ENCODE peak calls at places on chromosomes 12 and 14, in ten cellular contexts. X is IMR-90, C is foreskin fibroblast, E is A549, I is Calu3, G is epithelial cell of esophagus, K is osteocyte, A is AG10803, S is left ventricle myocardium inferior, J is WERI-Rb-1. V is an unnamed sample.

GRCh38 chr12:53241623-53242412 is 9.8 kb upstream of the RARG start:
- DNase-seq in S (no peak), C (no peak), I (no peak), E (no peak), K (no peak), J (peak; percentile 98), X (no peak), G (no peak), A (no peak), V (no peak)

GRCh38 chr12:132748319-132748718 is 13.3 kb downstream of the ANKLE2 start:
- DNase-seq in X (no peak), K (no peak), C (no peak), G (no peak), E (no peak), S (no peak), J (no peak), A (no peak), I (no peak), V (no peak)

GRCh38 chr12:114938487-114939210 is 254.7 kb upstream of the TBX3 start:
- DNase-seq in A (no peak), X (no peak), I (no peak), S (no peak), E (no peak), G (no peak), K (no peak), C (no peak), J (no peak), V (no peak)

GRCh38 chr12:26760657-26761293 is 72.2 kb downstream of the ITPR2 start:
- DNase-seq in K (no peak), J (no peak), X (no peak), C (no peak), S (no peak), E (no peak), A (no peak), I (no peak), G (no peak), V (no peak)

GRCh38 chr14:55600784-55601561 is 21.0 kb downstream of the KTN1 start:
- DNase-seq in X (peak; percentile 66), G (peak; percentile 53), K (no peak), I (no peak), C (no peak), A (peak; percentile 52), E (no peak), J (no peak), S (no peak), V (peak; percentile 60)

GRCh38 chr12:51839310-51839943 is 9.1 kb downstream of the FIGNL2 start:
- DNase-seq in C (no peak), G (no peak), S (no peak), X (no peak), J (no peak), E (no peak), A (no peak), K (no peak), I (no peak), V (no peak)

GRCh38 chr14:29458547-29458946 is 469.1 kb downstream of the PRKD1 start:
- DNase-seq in E (no peak), K (no peak), C (no peak), X (no peak), J (no peak), G (peak; percentile 17), A (no peak), I (no peak), S (no peak), V (peak; percentile 14)

GRCh38 chr12:109255377-109255776 is 53.7 kb downstream of the FOXN4 start:
- DNase-seq in K (no peak), J (peak; percentile 58), C (peak; percentile 4), E (no peak), I (no peak), G (peak; percentile 11), S (no peak), A (peak; percentile 32), X (peak; percentile 21), V (no peak)

GRCh38 chr12:130192667-130193345 is 30.5 kb downstream of the FZD10 start:
- DNase-seq in C (no peak), J (peak; percentile 73), G (peak; percentile 16), X (no peak), I (no peak), S (no peak), K (no peak), E (no peak), A (no peak), V (no peak)

GRCh38 chr12:102061096-102061555 is 665 bp downstream of the WASHC3 start:
- DNase-seq in A (peak; percentile 5), E (no peak), X (peak; percentile 1), S (no peak), C (no peak), J (no peak), K (no peak), I (no peak), G (peak; percentile 54), V (no peak)

GRCh38 chr12:9043766-9044165 is 54.4 kb downstream of the KLRG1 start:
- DNase-seq in E (no peak), C (no peak), X (no peak), K (no peak), S (no peak), A (no peak), G (no peak), J (no peak), I (no peak), V (no peak)

GRCh38 chr12:71010143-71010479 is 89.6 kb upstream of the PTPRR start:
- DNase-seq in I (no peak), C (no peak), K (no peak), S (no peak), J (no peak), G (peak; percentile 2), X (no peak), A (no peak), E (no peak), V (no peak)

GRCh38 chr12:65189028-65189718 is 19.8 kb downstream of the LEMD3 start:
- DNase-seq in K (no peak), A (no peak), G (no peak), E (no peak), J (no peak), C (no peak), I (no peak), S (no peak), X (no peak), V (no peak)

DNA sequence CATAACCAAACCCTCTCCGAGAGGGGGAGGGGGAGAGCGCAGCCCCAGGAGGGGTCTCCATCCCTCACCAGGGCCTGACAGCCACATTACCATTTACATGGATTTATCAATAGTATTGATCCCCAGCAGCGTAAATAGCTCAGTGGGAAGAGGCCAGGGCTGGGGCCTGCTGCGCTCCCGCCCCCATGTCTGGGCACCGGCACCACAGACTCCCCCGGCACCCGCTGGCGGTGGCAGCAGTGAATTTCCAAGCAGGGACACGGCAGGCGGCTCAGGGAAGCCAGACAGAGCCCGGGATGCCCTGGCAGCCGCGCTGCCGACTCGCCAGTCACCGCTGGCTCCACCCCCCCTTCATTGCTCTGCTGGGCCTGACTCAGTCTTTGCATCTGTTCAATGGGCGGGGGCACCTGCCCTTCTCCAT is 2.3 kb downstream of the NCOR2 start:
- DNase-seq in E (no peak), X (no peak), A (no peak), C (no peak), J (no peak), I (no peak), G (peak; percentile 36), K (no peak), S (no peak), V (no peak)
- TF ChIP-seq CTCF in E (no peak), X (no peak), A (no peak), C (no peak), J (no peak), I (no peak), G (no peak), K (no peak), S (no peak), V (no peak)

DNA sequence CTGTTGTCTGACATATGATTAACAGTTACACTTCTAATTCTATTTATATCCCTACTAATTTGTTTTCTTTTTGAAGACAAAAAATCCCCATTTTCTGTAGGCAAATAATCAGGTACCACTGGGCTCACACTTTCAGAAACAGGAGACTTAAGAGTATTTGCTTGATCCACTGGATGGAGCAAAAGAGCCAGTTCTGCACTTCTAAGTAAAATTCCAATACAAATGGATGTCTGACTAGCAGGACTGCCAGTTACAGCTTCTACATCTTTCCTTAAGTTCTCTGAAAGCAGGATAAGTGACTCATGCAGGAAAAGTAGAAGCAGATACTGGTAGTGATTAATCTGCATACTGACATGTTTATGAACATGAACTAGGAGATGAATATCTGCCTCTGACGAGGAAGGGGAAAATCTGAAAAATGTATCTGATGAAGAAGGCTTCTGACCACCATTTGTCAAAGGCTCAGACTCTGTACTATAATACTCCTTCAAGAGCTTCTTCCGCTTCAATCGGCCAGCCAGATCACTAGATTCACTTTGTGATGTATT is 73.8 kb upstream of the ANKS1B start:
- DNase-seq in G (peak; percentile 79), J (no peak), X (peak; percentile 96), C (peak; percentile 81), I (no peak), A (peak; percentile 91), K (no peak), E (no peak), S (no peak), V (peak; percentile 97)
- TF ChIP-seq CTCF in G (peak; percentile 45), J (no peak), X (peak; percentile 58), C (peak; percentile 61), I (no peak), A (peak; percentile 70), K (peak; percentile 46), E (no peak), S (no peak), V (peak; percentile 71)

GRCh38 chr14:76518366-76518765 is 142.4 kb downstream of the ESRRB start:
- DNase-seq in C (no peak), G (no peak), S (no peak), K (no peak), I (no peak), X (no peak), J (no peak), E (no peak), A (no peak), V (no peak)

GRCh38 chr14:76516884-76517283 is 140.9 kb downstream of the ESRRB start:
- DNase-seq in G (peak; percentile 92), C (no peak), S (no peak), I (no peak), K (no peak), X (no peak), A (no peak), E (no peak), J (peak; percentile 24), V (no peak)

GRCh38 chr14:76509291-76509690 is 133.4 kb downstream of the ESRRB start:
- DNase-seq in J (no peak), E (no peak), X (no peak), S (no peak), K (no peak), C (no peak), G (no peak), I (no peak), A (no peak), V (no peak)

GRCh38 chr14:76510255-76510654 is 134.3 kb downstream of the ESRRB start:
- DNase-seq in K (no peak), C (no peak), X (no peak), S (no peak), A (no peak), I (no peak), J (no peak), G (no peak), E (no peak), V (no peak)

GRCh38 chr14:76514599-76514998 is 138.7 kb downstream of the ESRRB start:
- DNase-seq in E (peak; percentile 63), A (no peak), X (peak; percentile 2), J (peak; percentile 28), G (peak; percentile 66), K (no peak), I (peak; percentile 26), S (no peak), C (no peak), V (peak; percentile 3)
- TF ChIP-seq CTCF in E (peak; percentile 35), A (peak; percentile 6), X (peak; percentile 12), J (peak; percentile 45), G (peak; percentile 63), K (no peak), I (no peak), S (no peak), C (no peak), V (peak; percentile 66)

GRCh38 chr14:92785601-92786426 is 8.3 kb upstream of the GOLGA5 start:
- DNase-seq in C (peak; percentile 72), J (no peak), I (peak; percentile 52), A (peak; percentile 63), S (peak; percentile 57), X (peak; percentile 91), K (no peak), G (peak; percentile 85), E (no peak), V (peak; percentile 78)
- TF ChIP-seq CTCF in C (no peak), J (no peak), I (no peak), A (peak; percentile 37), S (no peak), X (peak; percentile 40), K (no peak), G (no peak), E (no peak), V (peak; percentile 53)